ENCODE peak calls at places on chromosomes 4 and X, in nine cellular contexts. D is AG04450, P is mammary epithelial cell, N is lower lobe of right lung, S is fibroblast of pulmonary artery, L is GM06990, T is left ventricle myocardium inferior, O is GM23248, H is fibroblast of the aortic adventitia. E is an unnamed sample.

GRCh38 chr4:100966846-100967245 is 380.5 kb downstream of the PPP3CA start:
- DNase-seq in D (no peak), P (no peak), N (no peak), S (no peak), L (no peak), T (no peak), O (no peak), H (no peak), E (no peak)

GRCh38 chr4:59537231-59537886 is 1662.8 kb upstream of the ADGRL3 start:
- DNase-seq in D (no peak), P (peak), N (no peak), S (no peak), L (no peak), T (no peak), O (no peak), H (no peak), E (peak)

GRCh38 chrX:53456254-53456653 is 22.1 kb upstream of the HSD17B10 start:
- DNase-seq in D (no peak), P (peak), N (no peak), S (no peak), L (no peak), T (no peak), O (peak), H (no peak), E (no peak)

GRCh38 chr4:56821394-56822263 is at the start of gene SPINK2:
- DNase-seq in D (no peak), P (no peak), N (peak), S (no peak), L (peak), T (peak), O (no peak), H (no peak), E (peak)

GRCh38 chrX:107731831-107732502 is 43.6 kb downstream of the TSC22D3 start:
- DNase-seq in D (no peak), P (peak), N (peak), S (peak), L (no peak), T (peak), O (peak), H (peak), E (no peak)

GRCh38 chrX:132592880-132593279 is 104.0 kb upstream of the MBNL3 start:
- DNase-seq in D (no peak), P (no peak), N (no peak), S (peak), L (no peak), T (no peak), O (peak), H (peak), E (peak)

GRCh38 chrX:49879656-49880277 is 483 bp downstream of the USP27X start:
- DNase-seq in D (no peak), P (no peak), N (no peak), S (no peak), L (no peak), T (no peak), O (peak), H (no peak), E (peak)

GRCh38 chrX:46912098-46912672 is at the start of gene JADE3:
- DNase-seq in D (no peak), P (peak), N (peak), S (peak), L (peak), T (peak), O (peak), H (peak), E (peak)

GRCh38 chrX:80430826-80431501 is 10.7 kb downstream of the TENT5D start:
- DNase-seq in D (no peak), P (no peak), N (no peak), S (peak), L (no peak), T (no peak), O (peak), H (peak), E (peak)

GRCh38 chr4:34037280-34037679 is 2207.0 kb downstream of the ARAP2 start:
- DNase-seq in D (no peak), P (no peak), N (no peak), S (no peak), L (no peak), T (no peak), O (no peak), H (no peak), E (no peak)

GRCh38 chrX:49840679-49841078 is 11.6 kb downstream of the PAGE4 start:
- DNase-seq in D (no peak), P (peak), N (peak), S (peak), L (peak), T (peak), O (peak), H (peak), E (peak)

GRCh38 chr4:188550296-188550695 is 411.1 kb downstream of the TRIML1 start:
- DNase-seq in D (no peak), P (no peak), N (no peak), S (no peak), L (no peak), T (no peak), O (no peak), H (no peak), E (no peak)

GRCh38 chr4:74230902-74231499 is 73.1 kb downstream of the MTHFD2L start:
- DNase-seq in D (no peak), P (peak), N (peak), S (peak), L (no peak), T (no peak), O (peak), H (peak), E (peak)

GRCh38 chr4:41189669-41190068 is 24.7 kb downstream of the APBB2 start:
- DNase-seq in D (no peak), P (no peak), N (no peak), S (no peak), L (no peak), T (no peak), O (no peak), H (no peak), E (no peak)

GRCh38 chrX:150683536-150684146 is 9.6 kb upstream of the MTMR1 start:
- DNase-seq in D (no peak), P (peak), N (no peak), S (peak), L (no peak), T (no peak), O (peak), H (peak), E (peak)

GRCh38 chr4:139628184-139629012 is 37.2 kb upstream of the MGST2 start:
- DNase-seq in D (no peak), P (no peak), N (peak), S (no peak), L (no peak), T (no peak), O (no peak), H (no peak), E (no peak)

GRCh38 chr4:107027379-107027778 is 8.7 kb downstream of the DKK2 start:
- DNase-seq in D (no peak), P (no peak), N (no peak), S (no peak), L (no peak), T (no peak), O (no peak), H (no peak), E (no peak)

GRCh38 chr4:158295053-158295452 is 84.8 kb downstream of the TMEM144 start:
- DNase-seq in D (no peak), P (no peak), N (no peak), S (no peak), L (no peak), T (no peak), O (no peak), H (no peak), E (no peak)

GRCh38 chr4:39975488-39976089 is 2.1 kb downstream of the PDS5A start:
- DNase-seq in D (peak), P (peak), N (no peak), S (peak), L (no peak), T (no peak), O (peak), H (peak), E (no peak)

GRCh38 chr4:87038837-87039715 is 104.3 kb downstream of the AFF1 start:
- DNase-seq in D (peak), P (peak), N (peak), S (peak), L (peak), T (peak), O (peak), H (peak), E (peak)

GRCh38 chr4:81565137-81565870 is 93.6 kb upstream of the RASGEF1B start:
- DNase-seq in D (no peak), P (no peak), N (peak), S (peak), L (no peak), T (peak), O (peak), H (peak), E (peak)

GRCh38 chr4:113908829-113909228 is 70.6 kb downstream of the ARSJ start:
- DNase-seq in D (no peak), P (no peak), N (no peak), S (no peak), L (no peak), T (no peak), O (peak), H (peak), E (peak)

GRCh38 chr4:13166214-13166613 is 317.9 kb downstream of the RAB28 start:
- DNase-seq in D (no peak), P (no peak), N (no peak), S (no peak), L (no peak), T (no peak), O (no peak), H (no peak), E (no peak)

GRCh38 chr4:89173336-89174090 is 62.2 kb downstream of the TIGD2 start:
- DNase-seq in D (no peak), P (no peak), N (no peak), S (no peak), L (no peak), T (no peak), O (no peak), H (no peak), E (no peak)

GRCh38 chrX:132180929-132181328 is 38.3 kb downstream of the RAP2C start:
- DNase-seq in D (no peak), P (no peak), N (no peak), S (no peak), L (no peak), T (no peak), O (no peak), H (no peak), E (no peak)

GRCh38 chr4:77631276-77631675 is 25.7 kb downstream of the CXCL13 start:
- DNase-seq in D (no peak), P (no peak), N (no peak), S (no peak), L (no peak), T (no peak), O (no peak), H (no peak), E (no peak)

GRCh38 chr4:188918787-188919186 is 779.5 kb downstream of the TRIML1 start:
- DNase-seq in D (no peak), P (no peak), N (no peak), S (no peak), L (no peak), T (no peak), O (no peak), H (no peak), E (no peak)

GRCh38 chr4:101127176-101127790 is 220.0 kb downstream of the PPP3CA start:
- DNase-seq in D (no peak), P (no peak), N (no peak), S (no peak), L (no peak), T (no peak), O (no peak), H (no peak), E (no peak)

GRCh38 chr4:8181844-8182243 is 17.2 kb upstream of the SH3TC1 start:
- DNase-seq in D (no peak), P (no peak), N (peak), S (no peak), L (no peak), T (peak), O (no peak), H (no peak), E (no peak)

GRCh38 chr4:68304731-68305130 is 45.2 kb downstream of the YTHDC1 start:
- DNase-seq in D (no peak), P (no peak), N (no peak), S (no peak), L (no peak), T (no peak), O (no peak), H (no peak), E (no peak)

GRCh38 chr4:17068885-17069284 is 170.4 kb upstream of the LDB2 start:
- DNase-seq in D (no peak), P (no peak), N (no peak), S (no peak), L (no peak), T (no peak), O (no peak), H (no peak), E (no peak)

GRCh38 chrX:100368167-100368566 is 41.9 kb downstream of the PCDH19 start:
- DNase-seq in D (no peak), P (peak), N (no peak), S (peak), L (no peak), T (no peak), O (peak), H (no peak), E (peak)

GRCh38 chrX:7133036-7133412 is 14.5 kb upstream of the STS start:
- DNase-seq in D (no peak), P (no peak), N (no peak), S (peak), L (no peak), T (peak), O (peak), H (peak), E (no peak)
- H3K4me3 ChIP-seq in D (no peak), P (no peak), N (no peak), S (no peak), L (no peak), T (no peak), O (no peak), H (no peak), E (no peak)

GRCh38 chrX:45479196-45479834 is 278.6 kb upstream of the DIPK2B start:
- DNase-seq in D (peak), P (peak), N (no peak), S (peak), L (no peak), T (no peak), O (peak), H (peak), E (no peak)
- H3K4me3 ChIP-seq in D (no peak), P (peak), N (no peak), S (no peak), L (no peak), T (no peak), O (peak), H (no peak), E (no peak)

DNA sequence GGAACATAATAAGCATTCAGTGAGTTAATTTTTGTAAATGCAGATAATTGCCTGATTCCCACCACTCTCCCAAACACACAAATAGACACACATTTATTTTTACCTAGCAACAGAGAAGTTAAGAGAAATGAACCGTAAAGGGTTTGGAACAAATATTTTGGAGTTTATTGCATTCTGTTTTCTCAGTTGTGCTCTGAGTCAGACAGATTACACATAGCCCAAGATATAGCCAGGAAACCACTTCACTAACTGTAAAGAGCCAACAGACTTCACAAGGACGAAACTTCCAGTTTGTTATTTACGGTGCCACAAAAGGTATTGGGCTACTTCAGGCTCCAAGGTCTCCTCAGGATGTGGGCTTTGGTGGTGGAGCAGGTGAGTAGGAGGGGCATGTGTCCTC is 217.0 kb downstream of the BMPR1B start:
- DNase-seq in D (no peak), P (peak), N (no peak), S (peak), L (no peak), T (no peak), O (peak), H (peak), E (no peak)
- H3K4me3 ChIP-seq in D (no peak), P (no peak), N (no peak), S (no peak), L (no peak), T (no peak), O (peak), H (peak), E (no peak)

DNA sequence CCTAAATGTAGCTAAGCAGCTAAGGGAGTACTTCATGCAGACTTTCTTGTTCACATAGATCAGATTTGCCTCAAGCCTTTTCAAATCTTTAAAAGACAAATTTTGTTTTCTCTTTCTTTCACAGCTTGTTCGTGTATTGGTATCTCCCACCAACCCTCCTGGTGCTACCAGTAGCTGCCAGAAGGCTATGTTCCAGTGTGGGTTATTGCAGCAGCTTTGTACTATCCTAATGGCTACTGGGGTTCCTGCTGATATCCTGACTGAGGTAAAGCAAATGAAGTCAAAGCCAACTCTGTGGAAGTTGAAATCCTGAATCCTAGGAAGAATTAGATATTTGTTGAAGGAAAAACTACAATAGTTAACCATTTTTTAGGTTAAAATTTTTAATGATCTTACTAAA is 62.6 kb downstream of the USO1 start:
- DNase-seq in D (no peak), P (no peak), N (no peak), S (no peak), L (no peak), T (no peak), O (no peak), H (no peak), E (no peak)
- H3K4me3 ChIP-seq in D (no peak), P (no peak), N (no peak), S (no peak), L (no peak), T (no peak), O (no peak), H (no peak), E (no peak)

DNA sequence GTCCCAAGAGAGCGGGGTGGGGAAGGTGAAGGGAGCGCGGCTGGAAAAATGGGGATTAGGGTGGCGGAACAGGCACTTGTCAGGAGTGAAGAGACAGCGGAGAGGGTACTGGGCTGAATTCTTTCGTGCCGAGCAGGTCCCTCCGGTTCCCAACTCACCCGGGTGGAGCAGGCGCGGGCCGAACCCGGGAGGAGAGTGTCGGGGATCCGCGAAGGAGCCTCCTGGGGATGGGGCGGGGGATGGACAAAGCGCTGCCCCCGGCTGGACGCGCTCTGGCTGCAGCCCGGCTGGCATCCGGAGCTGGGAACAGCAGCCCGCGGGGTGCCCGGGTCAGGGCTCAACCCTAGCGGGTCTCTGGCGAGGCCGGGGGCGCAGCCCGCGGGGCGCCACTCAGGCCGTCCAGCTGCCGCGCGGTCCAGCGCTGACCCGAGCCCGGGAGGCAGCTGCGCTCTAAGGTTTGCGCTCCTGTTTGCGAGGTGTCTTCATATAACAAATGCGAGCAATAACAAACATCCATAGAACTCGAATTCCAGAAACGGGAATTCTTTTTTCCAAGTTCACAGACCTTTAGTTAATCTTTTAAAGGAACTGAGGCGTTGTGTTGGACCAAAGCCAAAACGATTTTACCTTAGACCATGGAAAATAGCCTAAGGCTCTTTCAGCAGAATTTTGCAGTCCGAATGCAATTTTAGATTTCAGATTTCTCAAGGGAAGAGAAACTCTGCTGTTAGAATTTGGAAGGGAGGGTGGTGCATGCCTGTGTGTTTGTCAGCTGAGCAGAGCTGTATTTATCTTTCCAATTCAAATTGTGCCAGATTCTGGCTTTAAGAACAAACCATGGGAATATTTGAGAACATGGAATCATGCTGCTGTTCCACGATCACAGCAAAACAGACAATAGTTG is 707 bp downstream of the NPY5R start:
- DNase-seq in D (no peak), P (no peak), N (no peak), S (no peak), L (no peak), T (no peak), O (no peak), H (no peak), E (no peak)
- H3K4me3 ChIP-seq in D (no peak), P (no peak), N (peak), S (peak), L (no peak), T (peak), O (no peak), H (no peak), E (no peak)

DNA sequence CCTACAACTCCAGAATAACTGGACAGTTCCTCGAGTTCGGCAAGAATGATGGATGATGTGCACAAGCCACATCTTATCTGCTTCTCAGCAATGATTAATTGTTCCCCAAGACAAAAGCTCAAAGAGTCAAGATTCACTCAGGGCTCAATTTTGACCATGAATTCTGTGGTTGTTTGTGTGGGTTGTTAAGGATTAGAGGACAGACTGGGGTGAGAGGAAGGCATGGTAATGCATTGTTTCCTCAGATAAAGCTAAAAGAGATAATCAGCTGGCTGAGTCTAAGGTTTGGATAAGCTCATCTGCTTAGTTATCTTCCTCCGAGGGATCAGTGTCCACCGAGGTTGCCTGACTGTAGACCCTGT is 161.0 kb downstream of the CPEB2 start:
- DNase-seq in D (no peak), P (no peak), N (no peak), S (no peak), L (no peak), T (no peak), O (no peak), H (no peak), E (no peak)
- H3K4me3 ChIP-seq in D (no peak), P (no peak), N (no peak), S (no peak), L (no peak), T (no peak), O (no peak), H (no peak), E (no peak)

DNA sequence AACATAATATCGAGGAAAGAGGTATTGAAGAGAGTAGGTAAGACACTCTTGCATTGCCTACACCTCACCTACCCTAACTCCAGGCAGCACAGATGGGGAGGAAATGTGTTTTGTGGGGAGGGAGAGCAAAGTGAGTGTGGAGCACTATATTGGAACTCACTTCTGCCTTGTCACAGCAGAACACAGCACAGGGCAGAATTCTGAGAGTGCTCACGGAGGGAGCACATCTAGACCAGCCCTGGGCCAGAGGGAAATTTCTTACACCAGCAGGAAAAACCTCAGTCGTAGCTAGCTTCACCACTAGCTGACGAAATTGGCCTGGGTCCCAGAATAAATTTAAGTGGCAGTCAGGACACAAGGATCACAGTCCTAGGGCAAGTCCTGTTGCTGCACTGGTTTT is 517.3 kb downstream of the TMA16 start:
- DNase-seq in D (no peak), P (no peak), N (no peak), S (no peak), L (no peak), T (no peak), O (no peak), H (no peak), E (no peak)
- H3K4me3 ChIP-seq in D (no peak), P (no peak), N (no peak), S (no peak), L (no peak), T (no peak), O (no peak), H (no peak), E (no peak)

GRCh38 chrX:137427061-137427778 is 138.7 kb upstream of the ZIC3 start:
- DNase-seq in D (no peak), P (no peak), N (no peak), S (no peak), L (no peak), T (no peak), O (no peak), H (no peak), E (no peak)
- H3K4me3 ChIP-seq in D (peak), P (peak), N (peak), S (peak), L (peak), T (peak), O (peak), H (peak), E (peak)

GRCh38 chrX:11611965-11612364 is 53.8 kb downstream of the ARHGAP6 start:
- DNase-seq in D (no peak), P (no peak), N (no peak), S (no peak), L (no peak), T (no peak), O (no peak), H (no peak), E (peak)
- H3K4me3 ChIP-seq in D (no peak), P (no peak), N (no peak), S (no peak), L (no peak), T (no peak), O (no peak), H (no peak), E (peak)